ENCODE peak calls at places on chromosomes 2 and 18, in four cellular contexts. E is AG09309, X is type B pancreatic cell, H is testis. W is an unnamed sample.

GRCh38 chr2:241820625-241821384 is 11.8 kb downstream of the NEU4 start:
- DNase-seq in E (no peak), X (no peak), H (peak), W (no peak)

GRCh38 chr2:75241696-75242095 is 42.4 kb upstream of the TACR1 start:
- DNase-seq in E (no peak), X (no peak), H (no peak), W (no peak)

GRCh38 chr2:142834003-142834402 is 43.5 kb upstream of the KYNU start:
- DNase-seq in E (no peak), X (no peak), H (no peak), W (no peak)

GRCh38 chr2:199659207-199659606 is 191.8 kb downstream of the FTCDNL1 start:
- DNase-seq in E (no peak), X (peak), H (peak), W (peak)

GRCh38 chr2:157196956-157197355 is 60.5 kb upstream of the GALNT5 start:
- DNase-seq in E (no peak), X (no peak), H (no peak), W (no peak)

GRCh38 chr2:159226059-159226461 is 60.4 kb downstream of the WDSUB1 start:
- DNase-seq in E (no peak), X (no peak), H (no peak), W (no peak)

GRCh38 chr18:67318651-67319050 is 197.9 kb downstream of the DSEL start:
- DNase-seq in E (peak), X (no peak), H (no peak), W (no peak)

GRCh38 chr2:241009601-241010530 is 11.4 kb downstream of the SNED1 start:
- DNase-seq in E (peak), X (peak), H (peak), W (peak)

GRCh38 chr2:181810823-181811695 is 80.5 kb upstream of the ITPRID2 start:
- DNase-seq in E (peak), X (no peak), H (no peak), W (no peak)

GRCh38 chr18:77550625-77551024 is 301.0 kb downstream of the GALR1 start:
- DNase-seq in E (no peak), X (no peak), H (no peak), W (no peak)

GRCh38 chr2:164882276-164882675 is 40.7 kb upstream of the COBLL1 start:
- DNase-seq in E (no peak), X (no peak), H (peak), W (no peak)

GRCh38 chr18:25842665-25843064 is 247.7 kb downstream of the SS18 start:
- DNase-seq in E (no peak), X (no peak), H (no peak), W (no peak)

GRCh38 chr2:203484266-203485112 is 50.6 kb downstream of the RAPH1 start:
- DNase-seq in E (no peak), X (no peak), H (peak), W (no peak)

GRCh38 chr2:240946046-240946445 is 39.9 kb downstream of the CROCC2 start:
- DNase-seq in E (no peak), X (peak), H (peak), W (no peak)

GRCh38 chr2:172578054-172578453 is 22.2 kb downstream of the PDK1 start:
- DNase-seq in E (no peak), X (no peak), H (no peak), W (no peak)

GRCh38 chr18:28904789-28905364 is 727.9 kb upstream of the CDH2 start:
- DNase-seq in E (no peak), X (no peak), H (no peak), W (no peak)

GRCh38 chr2:66843856-66844255 is 408.9 kb downstream of the MEIS1 start:
- DNase-seq in E (no peak), X (no peak), H (no peak), W (no peak)

GRCh38 chr2:161414385-161415040 is 1.6 kb upstream of the TBR1 start:
- DNase-seq in E (no peak), X (no peak), H (no peak), W (peak)

DNA sequence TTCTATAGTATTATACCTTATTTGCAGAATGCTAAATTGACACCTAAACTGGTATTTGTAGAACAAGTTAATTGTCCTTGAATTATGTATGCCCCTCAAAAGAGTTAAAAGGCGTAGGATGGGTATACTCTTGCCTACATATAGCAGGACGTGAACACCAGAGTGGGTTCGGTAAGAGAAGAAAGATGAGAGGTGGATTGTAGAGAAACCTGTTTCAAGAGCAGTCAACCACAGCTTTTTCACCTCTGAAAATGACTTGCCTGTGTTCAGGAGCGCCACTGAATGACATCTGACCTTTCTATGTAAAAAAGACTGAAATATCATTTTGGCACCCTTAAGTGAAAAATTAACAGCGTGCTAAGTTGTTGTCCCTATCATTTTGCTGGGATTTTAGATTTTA is 4.2 kb upstream of the RTN4 start:
- DNase-seq in E (no peak), X (no peak), H (no peak), W (no peak)
- TF ChIP-seq CTCF in E (no peak), X (no peak), H (no peak), W (no peak)

GRCh38 chr2:38590053-38590452 is 12.7 kb downstream of the HNRNPLL start:
- DNase-seq in E (no peak), X (no peak), H (no peak), W (no peak)
- TF ChIP-seq CTCF in E (peak), X (peak), H (no peak), W (peak)

GRCh38 chr2:70094171-70094977 is 7.1 kb downstream of the PCBP1 start:
- DNase-seq in E (no peak), X (no peak), H (no peak), W (no peak)
- TF ChIP-seq CTCF in E (no peak), X (no peak), H (no peak), W (no peak)

GRCh38 chr2:11337909-11338308 is 6.5 kb downstream of the ROCK2 start:
- DNase-seq in E (no peak), X (no peak), H (no peak), W (no peak)
- TF ChIP-seq CTCF in E (no peak), X (no peak), H (no peak), W (no peak)

GRCh38 chr2:26705126-26705525 is 12.6 kb downstream of the KCNK3 start:
- DNase-seq in E (no peak), X (no peak), H (no peak), W (no peak)
- TF ChIP-seq CTCF in E (no peak), X (no peak), H (no peak), W (no peak)

GRCh38 chr2:151071906-151072305 is 189.8 kb downstream of the RBM43 start:
- DNase-seq in E (no peak), X (no peak), H (no peak), W (no peak)

GRCh38 chr2:151067658-151068369 is 193.8 kb downstream of the RBM43 start:
- DNase-seq in E (no peak), X (no peak), H (no peak), W (no peak)

GRCh38 chr2:151070253-151070652 is 191.4 kb downstream of the RBM43 start:
- DNase-seq in E (no peak), X (no peak), H (no peak), W (no peak)

DNA sequence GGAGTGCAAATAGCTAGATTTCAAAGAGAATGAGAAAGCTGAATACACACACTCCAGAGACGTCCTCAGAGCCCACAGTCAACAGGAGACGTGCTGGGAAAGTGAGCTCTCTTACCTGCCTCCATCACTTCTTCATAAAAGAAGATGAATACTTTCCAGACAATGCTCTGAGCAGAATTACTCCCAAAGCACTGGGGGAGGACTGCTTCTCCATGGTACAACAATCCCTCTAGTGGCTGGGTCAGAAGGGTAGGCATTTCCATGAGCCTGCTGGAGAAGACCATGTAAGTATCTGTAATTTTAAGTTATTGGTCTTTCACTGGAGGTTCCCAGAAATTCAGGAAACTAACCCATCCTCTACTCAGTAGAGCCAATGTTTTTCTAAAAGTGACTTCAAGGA is 190.3 kb downstream of the RBM43 start:
- DNase-seq in E (peak), X (no peak), H (peak), W (peak)
- TF ChIP-seq CTCF in E (peak), X (peak), H (no peak), W (peak)